ENCODE peak calls at places on chromosomes 13 and 19, in four cellular contexts. C is SK-N-SH, H is HepG2, S is GM12878. Q is an unnamed sample.

GRCh38 chr13:65562305-65562704 is 1667.8 kb downstream of the PCDH9 start:
- DNase-seq in H (no peak), C (no peak), S (no peak), Q (no peak)

GRCh38 chr13:50731400-50731799 is 112.1 kb downstream of the DLEU7 start:
- DNase-seq in S (peak), C (no peak), H (no peak), Q (no peak)

GRCh38 chr19:16343156-16343555 is 18.5 kb downstream of the KLF2 start:
- DNase-seq in H (no peak), C (no peak), S (no peak), Q (no peak)

GRCh38 chr19:46115396-46116109 is 8.9 kb downstream of the IGFL3 start:
- DNase-seq in H (no peak), S (peak), C (peak), Q (no peak)

GRCh38 chr13:33057019-33057785 is 41.0 kb downstream of the KL start:
- DNase-seq in S (no peak), H (peak), C (peak), Q (peak)

GRCh38 chr13:66887088-66887487 is 343.0 kb downstream of the PCDH9 start:
- DNase-seq in H (no peak), C (peak), S (peak), Q (no peak)

GRCh38 chr19:12757544-12758274 is 6.1 kb downstream of the BEST2 start:
- DNase-seq in C (peak), S (no peak), H (peak), Q (peak)

GRCh38 chr19:55304279-55304978 is 20.6 kb downstream of the BRSK1 start:
- DNase-seq in H (peak), S (no peak), C (peak), Q (peak)

GRCh38 chr13:26721251-26721939 is 39.2 kb downstream of the GPR12 start:
- DNase-seq in H (no peak), C (no peak), S (no peak), Q (no peak)

GRCh38 chr13:32894589-32895001 is 121.6 kb upstream of the KL start:
- DNase-seq in S (no peak), C (no peak), H (no peak), Q (no peak)

GRCh38 chr19:36573948-36574726 is 1.0 kb upstream of the ZNF529 start:
- DNase-seq in C (no peak), S (no peak), H (peak), Q (peak)

GRCh38 chr19:16078311-16078758 is 2.0 kb downstream of the TPM4 start:
- DNase-seq in C (no peak), H (no peak), S (no peak), Q (no peak)

GRCh38 chr19:3743486-3743885 is 18.0 kb downstream of the APBA3 start:
- DNase-seq in H (no peak), C (no peak), S (no peak), Q (peak)

GRCh38 chr19:40263440-40264313 is 21.5 kb downstream of the AKT2 start:
- DNase-seq in S (no peak), H (no peak), C (no peak), Q (no peak)
- TF ChIP-seq SIN3A in S (no peak), H (no peak), C (no peak), Q (no peak)

DNA sequence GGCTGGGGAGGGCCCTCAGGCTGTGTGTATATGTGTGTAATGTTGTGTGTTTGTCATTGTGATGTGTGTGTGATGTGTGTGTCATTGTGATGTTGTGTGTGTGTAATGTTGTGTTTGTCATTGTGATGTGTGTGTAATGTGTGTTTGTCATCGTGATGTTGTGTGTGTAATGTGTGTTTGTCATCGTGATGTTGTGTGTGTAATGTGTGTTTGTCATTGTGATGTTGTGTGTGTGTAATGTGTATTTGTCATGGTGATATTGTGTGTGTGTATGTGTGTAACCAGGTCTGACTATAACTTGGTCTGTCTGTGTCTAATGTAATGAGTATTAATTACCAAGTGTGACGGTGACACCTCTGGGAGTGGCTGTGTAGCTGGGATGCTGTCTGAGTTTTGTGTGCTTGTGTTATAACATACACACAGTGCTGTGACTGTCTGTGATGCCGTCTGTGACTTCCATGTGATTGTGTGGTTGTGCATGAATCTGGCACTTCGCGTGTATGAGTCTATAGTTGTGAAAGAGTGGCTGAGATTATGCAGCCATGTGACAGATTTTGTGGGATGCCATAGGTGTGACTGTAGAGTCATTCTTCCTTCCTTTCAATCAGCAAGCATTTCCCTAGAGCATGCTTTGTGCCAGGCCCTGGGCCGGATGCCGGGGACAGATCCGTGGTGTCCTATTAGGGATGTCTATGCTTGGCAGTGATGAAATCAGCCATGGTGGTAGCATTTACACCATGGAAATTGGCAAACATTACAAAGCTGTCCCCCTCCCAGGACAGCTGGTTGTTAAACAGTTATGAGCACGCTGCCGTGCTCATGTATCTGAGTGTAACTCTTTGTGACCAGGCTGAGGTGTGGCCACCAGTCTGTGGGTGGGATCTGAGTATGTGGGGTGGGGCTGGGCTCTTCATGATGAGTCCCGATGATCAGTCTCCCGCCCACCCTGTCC is 6.4 kb downstream of the TNFSF14 start:
- DNase-seq in C (no peak), H (no peak), S (no peak), Q (no peak)
- TF ChIP-seq SMC3 in C (no peak), H (no peak), S (no peak), Q (no peak)

DNA sequence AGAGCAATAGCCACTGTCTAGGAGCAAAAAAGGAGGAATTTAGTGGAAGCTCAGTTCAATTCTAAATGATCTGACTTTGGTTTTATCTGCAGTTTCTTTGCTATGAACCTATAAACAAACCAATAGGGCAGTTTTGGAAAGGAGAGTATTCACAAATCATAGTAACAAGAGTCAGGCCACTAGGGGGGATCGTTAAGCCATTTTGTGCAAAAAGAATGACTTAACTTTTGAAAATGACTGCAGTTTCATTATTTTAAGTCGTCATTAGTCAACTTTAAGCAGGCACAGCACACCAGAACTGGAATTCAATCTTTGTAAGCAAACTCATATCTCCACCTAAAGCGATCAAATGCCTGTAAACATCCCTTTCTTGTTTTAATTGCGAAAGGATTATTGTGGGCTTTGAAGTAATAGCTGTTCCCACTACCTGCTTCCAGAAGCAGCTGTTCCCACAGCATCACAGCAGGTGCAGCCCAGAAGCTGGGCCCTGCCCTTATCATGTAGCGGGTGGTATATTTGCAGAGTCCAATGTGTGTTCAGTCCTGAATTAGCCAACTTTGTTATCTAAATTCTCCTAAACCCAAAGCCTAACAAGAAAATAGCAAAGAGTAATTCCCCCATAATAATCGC is 51.5 kb downstream of the SOX21 start:
- DNase-seq in H (no peak), C (peak), S (no peak), Q (peak)
- TF ChIP-seq SIN3A in H (no peak), C (no peak), S (no peak), Q (no peak)

GRCh38 chr19:9323557-9323918 is 441 bp upstream of the ZNF559 start:
- DNase-seq in H (peak), C (peak), S (peak), Q (peak)
- TF ChIP-seq SMC3 in H (no peak), C (no peak), S (no peak), Q (peak)

GRCh38 chr19:6825076-6825774 is 52.7 kb downstream of the VAV1 start:
- DNase-seq in H (no peak), C (no peak), S (no peak), Q (no peak)

GRCh38 chr19:6832412-6832811 is 55.0 kb upstream of the ADGRE1 start:
- DNase-seq in C (no peak), H (no peak), S (no peak), Q (no peak)

GRCh38 chr19:6828306-6828697 is 55.8 kb downstream of the VAV1 start:
- DNase-seq in H (no peak), S (no peak), C (no peak), Q (peak)

GRCh38 chr19:6826281-6826920 is 53.9 kb downstream of the VAV1 start:
- DNase-seq in H (no peak), C (no peak), S (no peak), Q (no peak)

GRCh38 chr19:6828698-6829633 is 56.5 kb downstream of the VAV1 start:
- DNase-seq in H (no peak), S (peak), C (no peak), Q (peak)
- TF ChIP-seq SIN3A in H (no peak), S (no peak), C (no peak), Q (no peak)

Q was measured in K562.